ENCODE peak calls at places on chromosomes 16 and 17, in ten cellular contexts. O, H, P, Z, Y, D, I, R, G and Q are unnamed samples.

GRCh38 chr17:1562178-1562643 is 381 bp downstream of the PITPNA start:
- DNase-seq in I (no peak), D (peak; percentile 54), P (peak; percentile 51), H (no peak), O (no peak), G (no peak), Z (peak; percentile 50), Y (peak; percentile 8), R (no peak), Q (no peak)

GRCh38 chr16:2824626-2825025 is 5.5 kb upstream of the ZG16B start:
- DNase-seq in Y (no peak), Z (no peak), R (no peak), P (no peak), I (no peak), O (no peak), D (no peak), H (no peak), G (no peak), Q (no peak)

GRCh38 chr17:79424471-79425185 is 186.2 kb downstream of the RBFOX3 start:
- DNase-seq in O (no peak), I (no peak), R (no peak), Y (no peak), H (no peak), P (no peak), G (no peak), D (no peak), Z (no peak), Q (no peak)

GRCh38 chr16:35552763-35553162 is 2093.4 kb downstream of the TP53TG3F start:
- DNase-seq in Y (no peak), O (no peak), G (no peak), Z (no peak), D (no peak), H (peak; percentile 3), I (no peak), R (no peak), P (no peak), Q (no peak)

GRCh38 chr16:76125871-76126270 is 151.3 kb upstream of the CNTNAP4 start:
- DNase-seq in Z (no peak), O (no peak), I (no peak), G (no peak), D (no peak), R (no peak), H (no peak), P (no peak), Y (no peak), Q (no peak)

GRCh38 chr16:84446086-84446485 is 58.4 kb downstream of the MEAK7 start:
- DNase-seq in G (no peak), Y (no peak), Z (no peak), H (no peak), D (no peak), I (no peak), R (no peak), O (no peak), P (no peak), Q (no peak)

GRCh38 chr17:18262111-18262510 is 1.6 kb downstream of the MIEF2 start:
- DNase-seq in H (no peak), P (no peak), R (no peak), Z (no peak), O (no peak), G (no peak), Y (no peak), D (no peak), I (no peak), Q (no peak)

GRCh38 chr16:30884760-30885159 is 9.1 kb downstream of the BCL7C start:
- DNase-seq in D (no peak), R (no peak), H (no peak), O (no peak), G (no peak), P (no peak), I (no peak), Y (no peak), Z (no peak), Q (no peak)

GRCh38 chr16:8611886-8612595 is 9.5 kb upstream of the METTL22 start:
- DNase-seq in Y (no peak), P (no peak), I (no peak), O (no peak), R (no peak), G (no peak), D (no peak), H (no peak), Z (no peak), Q (no peak)

GRCh38 chr16:84049403-84050060 is 6.9 kb upstream of the SLC38A8 start:
- DNase-seq in R (no peak), P (no peak), Y (no peak), D (no peak), G (no peak), O (no peak), I (no peak), Z (no peak), H (no peak), Q (no peak)

GRCh38 chr16:2008631-2009301 is 855 bp downstream of the ZNF598 start:
- DNase-seq in I (no peak), R (no peak), Z (no peak), H (peak; percentile 69), D (peak; percentile 24), G (no peak), P (no peak), O (no peak), Y (no peak), Q (no peak)

GRCh38 chr16:20704281-20704680 is 6.8 kb upstream of the ACSM1 start:
- DNase-seq in Y (no peak), P (no peak), I (no peak), Z (no peak), H (no peak), G (no peak), O (no peak), R (no peak), D (no peak), Q (no peak)

GRCh38 chr17:44217738-44218343 is 1.6 kb downstream of the UBTF start:
- DNase-seq in R (no peak), I (no peak), G (no peak), H (no peak), Y (no peak), O (no peak), P (no peak), Z (no peak), D (no peak), Q (no peak)

GRCh38 chr17:63826468-63827001 is 696 bp upstream of the PSMC5 start:
- DNase-seq in R (no peak), Y (no peak), G (no peak), P (peak; percentile 42), Z (no peak), I (no peak), D (peak; percentile 26), H (peak; percentile 32), O (no peak), Q (no peak)

GRCh38 chr17:81577278-81578000 is 25.3 kb upstream of the FAAP100 start:
- DNase-seq in Z (no peak), R (no peak), P (no peak), D (no peak), Y (no peak), I (peak; percentile 76), O (no peak), H (no peak), G (no peak), Q (no peak)

GRCh38 chr16:66618588-66618987 is 14.1 kb downstream of the CMTM3 start:
- DNase-seq in P (peak; percentile 80), Y (no peak), D (no peak), R (no peak), G (no peak), H (peak; percentile 60), O (no peak), Z (no peak), I (peak; percentile 26), Q (no peak)

GRCh38 chr17:14755002-14755401 is 454.1 kb downstream of the HS3ST3B1 start:
- DNase-seq in Y (no peak), I (no peak), R (no peak), Z (no peak), P (peak; percentile 63), G (no peak), O (no peak), D (no peak), H (no peak), Q (no peak)

GRCh38 chr17:10729334-10730193 is at the start of gene TMEM220:
- DNase-seq in O (peak; percentile 75), R (peak; percentile 32), I (peak; percentile 74), P (no peak), D (peak; percentile 82), Z (peak; percentile 82), Y (peak; percentile 34), G (no peak), H (no peak), Q (peak; percentile 54)